ENCODE peak calls at places on chromosomes 6 and 20, in four cellular contexts. R is stimulated activated CD4-positive, alpha-beta T cell treated with anti-CD3 and anti-CD28 coated beads, Interleukin-4, amount 100 ng/mL, for 1 hour; V is NCI-H1930; W is left cardiac atrium. K is an unnamed sample.

GRCh38 chr20:50304501-50304856 is 113.8 kb downstream of the CEBPB start:
- DNase-seq in R (no peak), V (no peak), W (peak), K (no peak)

GRCh38 chr6:5786321-5787053 is 220.2 kb downstream of the NRN1 start:
- DNase-seq in R (no peak), V (no peak), W (no peak), K (no peak)

GRCh38 chr6:54473328-54473727 is 165.1 kb downstream of the TINAG start:
- DNase-seq in R (no peak), V (no peak), W (no peak), K (no peak)

GRCh38 chr20:47998736-47999135 is 213.5 kb upstream of the SULF2 start:
- DNase-seq in R (no peak), V (no peak), W (no peak), K (no peak)

GRCh38 chr6:111263837-111264236 is 176.5 kb downstream of the SLC16A10 start:
- DNase-seq in R (no peak), V (no peak), W (no peak), K (no peak)

GRCh38 chr6:53046274-53046673 is 18.9 kb upstream of the FBXO9 start:
- DNase-seq in R (no peak), V (no peak), W (no peak), K (no peak)

GRCh38 chr6:23851551-23851950 is 274.5 kb upstream of the NRSN1 start:
- DNase-seq in R (no peak), V (no peak), W (no peak), K (peak)

GRCh38 chr20:19835533-19836222 is 77.6 kb downstream of the RIN2 start:
- DNase-seq in R (no peak), V (no peak), W (no peak), K (no peak)

GRCh38 chr6:167588920-167589614 is 237.6 kb upstream of the AFDN start:
- DNase-seq in R (no peak), V (no peak), W (no peak), K (no peak)

GRCh38 chr20:46823753-46824152 is 70.9 kb upstream of the EYA2 start:
- DNase-seq in R (no peak), V (no peak), W (no peak), K (no peak)

GRCh38 chr20:50284811-50285375 is 94.3 kb downstream of the CEBPB start:
- DNase-seq in R (no peak), V (no peak), W (no peak), K (no peak)

GRCh38 chr6:219019-219570 is 73.2 kb upstream of the DUSP22 start:
- DNase-seq in R (no peak), V (no peak), W (no peak), K (no peak)

GRCh38 chr20:14360386-14360785 is 23.0 kb upstream of the FLRT3 start:
- DNase-seq in R (no peak), V (no peak), W (no peak), K (no peak)

GRCh38 chr20:56778765-56779195 is 149.7 kb downstream of the TFAP2C start:
- DNase-seq in R (no peak), V (no peak), W (peak), K (no peak)

GRCh38 chr6:151233731-151234130 is 6.0 kb upstream of the AKAP12 start:
- DNase-seq in R (no peak), V (no peak), W (no peak), K (no peak)

GRCh38 chr6:121608270-121608669 is 172.8 kb downstream of the GJA1 start:
- DNase-seq in R (no peak), V (no peak), W (no peak), K (no peak)

GRCh38 chr6:81696505-81696904 is 56.0 kb downstream of the TENT5A start:
- DNase-seq in R (no peak), V (no peak), W (no peak), K (peak)

GRCh38 chr6:159415540-159415939 is 246.3 kb downstream of the FNDC1 start:
- DNase-seq in R (no peak), V (no peak), W (no peak), K (no peak)

GRCh38 chr6:113684382-113684901 is 172.7 kb upstream of the MARCKS start:
- DNase-seq in R (no peak), V (no peak), W (no peak), K (peak)

GRCh38 chr20:43916875-43917371 is 2.3 kb downstream of the TOX2 start:
- DNase-seq in R (peak), V (no peak), W (no peak), K (no peak)

GRCh38 chr6:41167173-41167963 is 4.5 kb upstream of the TREM2 start:
- DNase-seq in R (no peak), V (no peak), W (no peak), K (no peak)

GRCh38 chr20:48625136-48625900 is 202.5 kb downstream of the PREX1 start:
- DNase-seq in R (no peak), V (no peak), W (no peak), K (no peak)

GRCh38 chr6:62775427-62776022 is 435.7 kb upstream of the FKBP1C start:
- DNase-seq in R (no peak), V (no peak), W (no peak), K (peak)

GRCh38 chr6:13392462-13392861 is 64.1 kb upstream of the TBC1D7 start:
- DNase-seq in R (no peak), V (no peak), W (no peak), K (no peak)

GRCh38 chr6:40138273-40138720 is 204.0 kb upstream of the MOCS1 start:
- DNase-seq in R (no peak), V (no peak), W (no peak), K (peak)

GRCh38 chr6:90434096-90434495 is 137.5 kb upstream of the BACH2 start:
- DNase-seq in R (no peak), V (no peak), W (no peak), K (no peak)

GRCh38 chr6:130760006-130760405 is 67.2 kb upstream of the SMLR1 start:
- DNase-seq in R (no peak), V (peak), W (no peak), K (peak)

GRCh38 chr6:94005835-94006234 is 586.5 kb upstream of the EPHA7 start:
- DNase-seq in R (no peak), V (no peak), W (no peak), K (no peak)

GRCh38 chr6:143490244-143490643 is 21.3 kb downstream of the FUCA2 start:
- DNase-seq in R (no peak), V (no peak), W (no peak), K (no peak)

GRCh38 chr6:40671338-40672050 is 84.3 kb upstream of the LRFN2 start:
- DNase-seq in R (no peak), V (no peak), W (no peak), K (peak)

GRCh38 chr20:23082846-23083552 is 3.1 kb downstream of the CD93 start:
- DNase-seq in R (no peak), V (no peak), W (peak), K (no peak)

GRCh38 chr6:62272118-62272517 is 13.9 kb downstream of the KHDRBS2 start:
- DNase-seq in R (no peak), V (no peak), W (no peak), K (no peak)

GRCh38 chr6:137226682-137227081 is 7.5 kb upstream of the IFNGR1 start:
- DNase-seq in R (no peak), V (no peak), W (no peak), K (no peak)

GRCh38 chr6:2448826-2449571 is 203.6 kb upstream of the GMDS start:
- DNase-seq in R (no peak), V (peak), W (no peak), K (peak)

GRCh38 chr6:41066867-41067304 is 5.3 kb downstream of the OARD1 start:
- DNase-seq in R (peak), V (peak), W (peak), K (peak)

GRCh38 chr20:23362392-23363256 is 642 bp downstream of the GZF1 start:
- DNase-seq in R (no peak), V (no peak), W (peak), K (peak)

GRCh38 chr6:131894735-131895424 is 56.3 kb downstream of the CCN2 start:
- DNase-seq in R (no peak), V (no peak), W (no peak), K (peak)

GRCh38 chr20:38805502-38805957 is at the start of gene PPP1R16B:
- DNase-seq in R (peak), V (peak), W (peak), K (no peak)

GRCh38 chr20:19265646-19266374 is 53.4 kb downstream of the SLC24A3 start:
- DNase-seq in R (no peak), V (no peak), W (no peak), K (peak)

GRCh38 chr6:139547082-139547776 is 172.8 kb upstream of the CITED2 start:
- DNase-seq in R (no peak), V (no peak), W (no peak), K (no peak)

K was measured in DMS53.